ENCODE peak calls at places on chromosomes 6 and 20, in seven cellular contexts. P, R, C, Q, D, V and J are unnamed samples.

GRCh38 chr20:31868853-31869672 is 1.3 kb downstream of the DUSP15 start:
- DNase-seq in P (no peak), R (no peak), C (no peak), Q (no peak), D (peak), V (no peak), J (peak)

GRCh38 chr6:161091972-161092701 is 100.6 kb downstream of the MAP3K4 start:
- DNase-seq in P (no peak), R (no peak), C (no peak), Q (no peak), D (no peak), V (no peak), J (no peak)

GRCh38 chr20:38799248-38799647 is 6.2 kb upstream of the PPP1R16B start:
- DNase-seq in P (no peak), R (no peak), C (no peak), Q (no peak), D (no peak), V (no peak), J (no peak)

GRCh38 chr6:42864602-42865001 is 14.8 kb upstream of the RPL7L1 start:
- DNase-seq in P (no peak), R (no peak), C (no peak), Q (no peak), D (no peak), V (no peak), J (no peak)

GRCh38 chr6:163191704-163192537 is 222.6 kb upstream of the QKI start:
- DNase-seq in P (no peak), R (no peak), C (no peak), Q (no peak), D (no peak), V (no peak), J (no peak)

GRCh38 chr20:45812157-45813005 is at the start of gene UBE2C:
- DNase-seq in P (peak), R (peak), C (peak), Q (peak), D (peak), V (peak), J (peak)

GRCh38 chr6:121247386-121247785 is 86.9 kb downstream of the TBC1D32 start:
- DNase-seq in P (no peak), R (no peak), C (no peak), Q (peak), D (no peak), V (no peak), J (no peak)

GRCh38 chr6:139943391-139943790 is 568.9 kb upstream of the CITED2 start:
- DNase-seq in P (peak), R (peak), C (peak), Q (peak), D (no peak), V (no peak), J (no peak)

GRCh38 chr6:78505178-78505577 is 362.2 kb upstream of the IRAK1BP1 start:
- DNase-seq in P (no peak), R (no peak), C (no peak), Q (no peak), D (no peak), V (no peak), J (no peak)

GRCh38 chr6:42726485-42727083 is 4.2 kb upstream of the PRPH2 start:
- DNase-seq in P (peak), R (peak), C (peak), Q (peak), D (peak), V (peak), J (peak)

DNA sequence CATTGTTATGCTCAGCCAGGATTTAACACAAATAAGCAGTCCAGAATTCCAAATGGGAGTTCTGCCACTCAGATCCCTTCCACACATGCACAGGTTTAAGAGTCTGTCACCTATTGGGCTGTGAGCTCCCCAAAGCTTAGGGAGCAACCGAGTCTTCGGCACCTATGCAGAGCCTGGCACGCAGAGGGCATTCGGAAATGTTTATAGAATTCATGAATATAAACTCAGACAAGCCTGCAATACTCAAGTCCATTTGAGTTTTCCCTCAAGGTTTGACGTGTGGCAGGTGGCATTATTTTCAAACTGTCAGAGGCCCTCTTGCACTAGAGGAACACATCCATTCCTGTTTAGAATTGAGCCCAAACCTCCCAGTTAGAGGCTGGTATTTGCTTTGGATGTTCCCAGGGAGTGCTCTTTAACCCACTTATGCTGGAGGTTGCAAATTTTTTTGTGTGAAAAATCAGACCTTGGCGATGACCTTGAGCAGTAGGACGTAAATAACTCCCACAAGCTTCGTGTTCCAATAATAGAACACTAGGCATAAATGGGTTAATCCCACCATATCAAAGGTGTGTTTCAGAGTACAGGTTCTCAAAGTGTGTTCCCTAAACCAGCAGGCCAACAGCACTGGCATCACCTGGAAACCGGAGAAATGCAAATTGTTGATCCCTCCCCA is 28.1 kb downstream of the MAP1LC3A start:
- DNase-seq in P (no peak), R (no peak), C (no peak), Q (no peak), D (no peak), V (no peak), J (no peak)
- TF ChIP-seq CTCF in P (no peak), R (no peak), C (no peak), Q (no peak), D (no peak), V (no peak), J (no peak)

GRCh38 chr20:53124075-53124532 is 151.9 kb downstream of the TSHZ2 start:
- DNase-seq in P (peak), R (no peak), C (no peak), Q (no peak), D (no peak), V (no peak), J (no peak)
- TF ChIP-seq CTCF in P (no peak), R (no peak), C (no peak), Q (no peak), D (no peak), V (no peak), J (no peak)

GRCh38 chr20:59821201-59821600 is 112.2 kb downstream of the SYCP2 start:
- DNase-seq in P (no peak), R (no peak), C (no peak), Q (no peak), D (peak), V (no peak), J (no peak)

GRCh38 chr20:59823030-59823423 is 110.4 kb downstream of the SYCP2 start:
- DNase-seq in P (no peak), R (no peak), C (no peak), Q (no peak), D (peak), V (no peak), J (no peak)

GRCh38 chr20:59822291-59823029 is 111.0 kb downstream of the SYCP2 start:
- DNase-seq in P (no peak), R (no peak), C (no peak), Q (no peak), D (peak), V (no peak), J (no peak)

GRCh38 chr20:59820204-59821041 is 113.0 kb downstream of the SYCP2 start:
- DNase-seq in P (peak), R (no peak), C (no peak), Q (no peak), D (peak), V (no peak), J (no peak)

DNA sequence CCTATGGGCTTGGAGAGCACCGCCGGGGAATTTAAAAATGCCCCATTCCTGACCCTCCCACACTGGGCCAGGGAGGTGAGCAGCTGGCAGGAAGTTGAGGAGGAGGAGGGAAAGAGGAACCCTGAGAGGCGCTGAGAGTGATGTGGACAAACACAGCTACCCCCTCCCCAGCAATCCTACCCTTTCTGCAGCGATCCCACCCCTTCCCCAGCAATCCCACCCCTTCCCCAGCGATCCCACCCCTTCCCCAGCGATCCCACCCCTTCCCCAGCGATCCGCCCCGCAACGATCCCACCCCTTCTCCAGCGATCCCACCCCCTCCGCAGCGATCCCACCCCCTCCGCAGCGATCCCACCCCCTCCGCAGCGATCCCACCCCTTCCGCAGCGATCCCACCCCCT is 111.6 kb downstream of the SYCP2 start:
- DNase-seq in P (no peak), R (no peak), C (no peak), Q (no peak), D (peak), V (no peak), J (no peak)
- TF ChIP-seq CTCF in P (no peak), R (no peak), C (no peak), Q (no peak), D (no peak), V (no peak), J (no peak)

GRCh38 chr6:154156135-154156948 is 117.3 kb downstream of the OPRM1 start:
- DNase-seq in P (peak), R (no peak), C (no peak), Q (peak), D (peak), V (peak), J (peak)
- TF ChIP-seq CTCF in P (peak), R (peak), C (peak), Q (peak), D (peak), V (peak), J (peak)

GRCh38 chr6:69097948-69098347 is 462.9 kb downstream of the ADGRB3 start:
- DNase-seq in P (no peak), R (no peak), C (no peak), Q (no peak), D (no peak), V (no peak), J (no peak)
- TF ChIP-seq CTCF in P (no peak), R (no peak), C (no peak), Q (no peak), D (no peak), V (no peak), J (no peak)

DNA sequence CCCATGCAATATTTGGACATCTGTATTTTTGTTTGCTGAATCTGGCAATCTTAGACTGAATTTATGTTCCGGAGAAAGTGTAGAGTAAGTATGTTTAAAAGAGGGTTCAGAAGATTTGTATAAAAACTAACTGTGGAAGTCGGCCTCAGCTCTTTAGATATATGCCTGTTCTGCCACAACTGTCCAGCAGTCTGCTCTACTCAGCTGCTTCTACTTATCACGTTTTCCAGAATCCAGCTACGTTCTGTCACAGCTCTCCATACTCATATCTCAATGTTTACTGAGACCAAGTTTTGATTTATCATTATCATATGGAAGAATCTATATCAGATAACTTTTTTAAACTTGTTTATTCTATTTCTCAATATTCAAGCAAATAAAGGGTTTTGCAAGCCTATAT is 721.3 kb downstream of the EYS start:
- DNase-seq in P (no peak), R (no peak), C (no peak), Q (no peak), D (no peak), V (no peak), J (no peak)
- TF ChIP-seq CTCF in P (no peak), R (no peak), C (no peak), Q (no peak), D (no peak), V (no peak), J (no peak)

GRCh38 chr6:32462609-32463008 is 22.9 kb downstream of the HLA-DRA start:
- DNase-seq in P (no peak), R (no peak), C (no peak), Q (no peak), D (peak), V (no peak), J (no peak)

GRCh38 chr6:32459781-32460424 is 20.2 kb downstream of the HLA-DRA start:
- DNase-seq in P (no peak), R (no peak), C (no peak), Q (no peak), D (no peak), V (no peak), J (no peak)

GRCh38 chr6:32461493-32461892 is 21.8 kb downstream of the HLA-DRA start:
- DNase-seq in P (no peak), R (no peak), C (no peak), Q (no peak), D (no peak), V (no peak), J (no peak)

GRCh38 chr6:32457054-32457453 is 17.4 kb downstream of the HLA-DRA start:
- DNase-seq in P (no peak), R (no peak), C (no peak), Q (no peak), D (no peak), V (no peak), J (no peak)

GRCh38 chr6:32460528-32460927 is 20.8 kb downstream of the HLA-DRA start:
- DNase-seq in P (no peak), R (no peak), C (no peak), Q (no peak), D (no peak), V (no peak), J (no peak)
- TF ChIP-seq CTCF in P (no peak), R (no peak), C (no peak), Q (no peak), D (no peak), V (no peak), J (no peak)

DNA sequence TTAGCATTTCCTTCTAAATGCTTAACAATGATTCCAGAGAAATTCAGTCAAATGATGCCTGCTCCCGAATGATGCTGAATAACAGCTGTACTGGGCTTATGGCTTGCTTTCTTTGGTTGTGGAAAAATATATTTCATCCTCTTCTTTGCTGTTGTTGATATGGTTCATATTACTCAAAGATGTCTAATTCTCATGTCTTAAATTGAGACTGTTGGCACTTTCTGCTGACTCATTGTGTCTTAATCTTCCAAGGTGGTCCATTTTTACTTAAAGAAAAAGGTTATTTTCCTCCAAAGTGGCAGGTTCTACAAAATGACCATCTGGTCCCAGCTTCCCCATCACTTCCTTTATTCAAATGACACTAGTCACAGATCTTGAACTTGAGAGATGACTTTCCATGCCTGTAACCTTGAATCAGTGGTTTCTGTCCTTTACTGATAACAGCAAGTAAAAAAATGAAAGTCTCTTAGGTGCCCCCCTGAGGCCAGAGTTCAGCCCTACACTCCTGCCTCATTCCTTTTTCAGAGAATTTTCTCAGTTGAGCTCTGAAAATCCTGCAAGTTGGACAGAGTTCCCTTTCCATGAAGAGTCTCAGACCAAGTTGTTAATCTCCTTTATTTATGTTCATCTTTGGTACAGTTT is 6.9 kb downstream of the SNAP25 start:
- DNase-seq in P (no peak), R (no peak), C (no peak), Q (no peak), D (no peak), V (no peak), J (no peak)
- TF ChIP-seq CTCF in P (no peak), R (peak), C (peak), Q (peak), D (no peak), V (no peak), J (no peak)